ENCODE peak calls at places on chromosomes 5 and 9, in seven cellular contexts. Y, O, E, F, C, N and G are unnamed samples.

GRCh38 chr5:54171645-54172384 is 138.6 kb downstream of the ARL15 start:
- DNase-seq in Y (peak), O (peak), E (peak), F (no peak), C (peak), N (no peak), G (no peak)

GRCh38 chr5:553874-554273 is 29.6 kb upstream of the SLC9A3 start:
- DNase-seq in Y (no peak), O (peak), E (no peak), F (peak), C (no peak), N (no peak), G (no peak)

GRCh38 chr5:28766565-28767158 is 1728.3 kb upstream of the CDH9 start:
- DNase-seq in Y (no peak), O (no peak), E (peak), F (peak), C (no peak), N (no peak), G (no peak)

GRCh38 chr5:64497390-64497789 is 8.4 kb upstream of the RGS7BP start:
- DNase-seq in Y (no peak), O (no peak), E (no peak), F (no peak), C (no peak), N (no peak), G (no peak)

GRCh38 chr9:134545213-134546211 is 96.1 kb upstream of the COL5A1 start:
- DNase-seq in Y (peak), O (no peak), E (no peak), F (no peak), C (no peak), N (no peak), G (no peak)

GRCh38 chr5:140882591-140882899 is 621 bp downstream of the PCDHA13 start:
- DNase-seq in Y (no peak), O (no peak), E (no peak), F (peak), C (no peak), N (no peak), G (no peak)

GRCh38 chr5:158812381-158812780 is 287.3 kb downstream of the EBF1 start:
- DNase-seq in Y (peak), O (peak), E (no peak), F (no peak), C (no peak), N (peak), G (peak)

GRCh38 chr5:90473321-90474234 is 993 bp downstream of the MBLAC2 start:
- DNase-seq in Y (peak), O (peak), E (no peak), F (peak), C (peak), N (no peak), G (no peak)

GRCh38 chr9:92607088-92607487 is 62.8 kb downstream of the IPPK start:
- DNase-seq in Y (no peak), O (no peak), E (peak), F (no peak), C (no peak), N (peak), G (no peak)

GRCh38 chr5:72378636-72379289 is 58.6 kb downstream of the PTCD2 start:
- DNase-seq in Y (no peak), O (no peak), E (peak), F (no peak), C (no peak), N (no peak), G (no peak)

GRCh38 chr9:117763314-117763713 is 59.1 kb downstream of the TLR4 start:
- DNase-seq in Y (no peak), O (no peak), E (no peak), F (no peak), C (no peak), N (no peak), G (no peak)

GRCh38 chr9:21555911-21556310 is 73.8 kb upstream of the IFNE start:
- DNase-seq in Y (no peak), O (no peak), E (no peak), F (no peak), C (no peak), N (no peak), G (no peak)

GRCh38 chr9:18979367-18979766 is 53.6 kb downstream of the SAXO1 start:
- DNase-seq in Y (no peak), O (no peak), E (no peak), F (no peak), C (no peak), N (no peak), G (no peak)

GRCh38 chr9:93600504-93600903 is 24.1 kb downstream of the PHF2 start:
- DNase-seq in Y (no peak), O (peak), E (no peak), F (no peak), C (no peak), N (no peak), G (no peak)

GRCh38 chr9:106859957-106860715 is 2.8 kb upstream of the ZNF462 start:
- DNase-seq in Y (no peak), O (peak), E (no peak), F (no peak), C (peak), N (peak), G (no peak)

GRCh38 chr5:8700691-8701090 is 831.7 kb downstream of the MTRR start:
- DNase-seq in Y (no peak), O (no peak), E (no peak), F (no peak), C (no peak), N (no peak), G (no peak)

DNA sequence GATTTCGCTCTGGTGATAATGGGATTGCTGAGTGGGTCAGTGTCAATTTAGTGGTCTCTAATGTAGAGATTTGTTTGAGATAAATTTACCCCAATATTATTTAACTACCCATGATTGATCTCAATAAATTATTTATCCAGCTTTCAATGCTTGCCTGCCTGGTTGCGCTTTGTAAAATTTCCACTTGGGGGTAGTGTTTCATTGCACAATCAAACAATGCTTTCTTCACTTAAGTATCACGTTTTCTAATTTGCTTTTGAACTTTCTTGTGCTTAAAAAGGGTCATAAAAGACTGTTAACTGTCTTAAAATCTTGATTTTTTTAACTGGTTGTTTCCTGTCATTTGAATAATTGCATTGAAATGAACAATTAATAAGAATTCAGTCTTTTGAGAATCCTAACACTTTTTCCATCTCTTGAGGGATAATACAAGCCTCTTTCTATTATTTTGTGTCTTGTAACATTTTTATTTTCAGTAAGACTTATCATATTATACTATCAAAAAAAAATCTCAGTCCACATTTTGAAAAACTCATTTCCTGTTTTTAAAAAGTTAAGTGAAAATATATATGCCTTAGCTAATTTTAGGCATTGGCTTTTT is 18.7 kb downstream of the HSD17B4 start:
- DNase-seq in Y (no peak), O (no peak), E (peak), F (peak), C (no peak), N (no peak), G (no peak)
- TF ChIP-seq CTCF in Y (peak), O (peak), E (peak), F (peak), C (peak), N (peak), G (peak)

DNA sequence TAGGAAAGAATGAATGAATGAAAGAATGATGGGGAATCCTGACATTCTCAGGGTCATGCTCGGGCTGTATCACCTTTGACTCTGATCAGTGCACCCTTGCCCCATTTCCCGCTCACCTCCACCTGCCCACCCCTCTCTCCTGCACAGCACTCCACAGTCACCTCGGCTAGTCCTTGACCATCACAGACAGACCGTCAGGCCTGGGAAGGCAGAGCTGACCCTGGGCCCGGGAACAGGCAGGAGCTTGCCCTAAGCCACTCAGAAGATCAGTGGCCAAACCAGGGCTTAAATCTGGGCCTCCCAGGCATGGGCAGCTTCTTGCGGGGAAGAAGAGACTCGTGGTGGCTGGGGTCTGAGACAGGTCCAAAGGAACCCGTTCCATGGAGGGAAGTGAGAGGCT is 3.6 kb downstream of the ST6GALNAC6 start:
- DNase-seq in Y (no peak), O (no peak), E (no peak), F (no peak), C (no peak), N (no peak), G (no peak)
- H3K4me3 ChIP-seq in Y (no peak), O (no peak), E (no peak), F (no peak), C (no peak), N (no peak), G (no peak)

DNA sequence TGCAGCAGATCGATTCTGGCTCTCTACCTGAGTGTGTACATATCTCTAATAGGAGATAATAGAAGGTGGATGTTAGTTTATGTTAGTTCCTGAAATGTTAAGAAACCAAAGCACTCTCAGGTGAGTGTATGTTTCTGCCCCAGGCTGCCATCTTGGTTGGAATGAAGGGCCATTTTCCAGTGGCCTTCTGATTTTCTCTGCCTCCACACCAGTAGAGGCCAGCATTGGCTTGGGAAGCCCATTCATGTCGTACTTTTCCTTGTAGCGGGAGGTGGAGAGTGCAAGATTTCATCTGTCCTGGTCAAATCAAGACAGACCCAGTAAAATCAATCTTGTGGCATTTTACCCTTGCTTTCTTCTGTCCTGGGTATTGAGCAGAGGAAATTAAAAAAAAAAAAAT is 91.0 kb downstream of the GAS1 start:
- DNase-seq in Y (no peak), O (no peak), E (no peak), F (no peak), C (no peak), N (no peak), G (no peak)
- TF ChIP-seq CTCF in Y (no peak), O (no peak), E (no peak), F (no peak), C (no peak), N (no peak), G (no peak)

GRCh38 chr5:73797142-73797530 is 171.1 kb downstream of the ARHGEF28 start:
- DNase-seq in Y (no peak), O (no peak), E (no peak), F (no peak), C (no peak), N (no peak), G (no peak)

GRCh38 chr5:73792687-73793320 is 166.8 kb downstream of the ARHGEF28 start:
- DNase-seq in Y (peak), O (peak), E (peak), F (no peak), C (peak), N (peak), G (peak)

GRCh38 chr5:73793911-73794310 is 167.9 kb downstream of the ARHGEF28 start:
- DNase-seq in Y (no peak), O (no peak), E (no peak), F (no peak), C (no peak), N (no peak), G (no peak)

GRCh38 chr5:73799401-73799972 is 173.5 kb downstream of the ARHGEF28 start:
- DNase-seq in Y (no peak), O (no peak), E (no peak), F (no peak), C (no peak), N (no peak), G (no peak)

DNA sequence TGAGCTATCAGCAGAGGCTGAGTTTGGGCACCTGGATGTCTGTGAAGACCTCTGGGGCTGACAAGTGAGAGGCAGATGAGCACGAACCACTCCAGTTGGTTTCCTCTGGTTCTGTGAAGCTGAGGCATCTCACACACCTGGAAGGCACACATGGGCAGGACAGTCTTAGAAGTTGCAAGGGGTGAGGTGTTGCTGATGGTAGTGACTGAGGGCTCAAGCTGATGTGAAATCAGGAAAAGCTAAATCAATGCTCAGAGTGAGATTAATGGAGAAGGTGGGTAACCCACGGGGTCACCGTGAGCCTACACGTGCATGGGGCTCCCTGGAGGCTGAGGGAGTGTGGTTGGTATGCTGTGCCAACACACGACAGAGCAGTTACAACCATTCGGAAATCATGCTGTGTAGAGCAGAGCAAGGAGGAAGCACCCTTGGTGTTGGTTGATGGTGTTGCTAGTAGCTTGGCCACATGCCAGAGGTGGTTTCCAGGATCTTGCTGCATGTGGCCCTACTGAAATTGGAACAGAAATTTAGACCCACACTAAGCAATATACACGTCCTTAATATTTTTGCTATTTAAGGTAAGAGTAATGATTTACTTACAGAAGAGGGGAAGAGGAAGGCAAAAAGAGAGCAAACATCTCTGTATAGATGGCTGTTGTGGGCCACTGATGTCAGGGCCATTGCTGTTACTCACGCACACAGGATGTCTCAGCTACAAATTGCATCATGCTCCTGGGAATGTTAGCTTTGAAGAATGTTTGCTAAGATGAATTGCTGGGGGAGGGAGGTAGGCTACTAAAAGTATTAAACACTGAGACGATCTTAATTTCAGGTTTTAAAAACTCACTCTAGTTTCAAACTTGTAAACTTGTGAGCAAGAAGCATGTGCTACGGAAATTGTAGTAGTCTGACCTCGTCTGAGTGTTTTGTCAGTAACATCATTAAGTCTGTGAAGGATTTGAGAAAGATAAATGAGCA is 170.5 kb downstream of the ARHGEF28 start:
- DNase-seq in Y (peak), O (no peak), E (peak), F (no peak), C (peak), N (peak), G (peak)
- H3K4me3 ChIP-seq in Y (no peak), O (no peak), E (no peak), F (no peak), C (no peak), N (no peak), G (no peak)

GRCh38 chr5:10689391-10690081 is 71.5 kb downstream of the DAP start:
- DNase-seq in Y (no peak), O (no peak), E (no peak), F (no peak), C (no peak), N (no peak), G (no peak)
- TF ChIP-seq CTCF in Y (no peak), O (no peak), E (peak), F (peak), C (no peak), N (no peak), G (peak)

GRCh38 chr5:143406408-143406807 is 2.9 kb upstream of the NR3C1 start:
- DNase-seq in Y (no peak), O (no peak), E (no peak), F (no peak), C (no peak), N (no peak), G (no peak)
- H3K4me3 ChIP-seq in Y (no peak), O (no peak), E (no peak), F (no peak), C (no peak), N (no peak), G (peak)

GRCh38 chr5:62042007-62042406 is 264.0 kb upstream of the KIF2A start:
- DNase-seq in Y (no peak), O (no peak), E (no peak), F (no peak), C (no peak), N (no peak), G (no peak)
- TF ChIP-seq CTCF in Y (no peak), O (no peak), E (no peak), F (no peak), C (no peak), N (no peak), G (no peak)

DNA sequence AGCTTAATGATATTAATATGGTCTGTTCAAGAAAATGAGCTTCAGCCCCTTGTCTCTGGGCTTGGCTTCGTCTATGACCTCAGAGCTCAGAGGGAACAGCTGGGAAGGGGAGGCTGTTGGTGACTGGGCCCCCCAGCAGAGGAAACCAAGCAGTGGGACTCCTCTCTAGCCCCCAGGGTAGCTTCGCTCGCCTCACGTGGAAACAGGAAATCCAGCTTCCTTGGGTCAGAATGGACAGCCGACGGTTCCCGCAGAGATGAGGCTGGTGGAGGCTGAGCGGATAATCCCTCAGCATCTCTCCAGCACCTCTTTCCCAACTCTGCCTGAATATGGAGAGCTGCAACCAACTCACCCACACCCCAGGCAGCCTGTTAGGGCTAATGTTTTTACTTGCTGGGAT is 37.2 kb upstream of the ICE1 start:
- DNase-seq in Y (no peak), O (no peak), E (no peak), F (no peak), C (no peak), N (no peak), G (no peak)
- H3K4me3 ChIP-seq in Y (no peak), O (no peak), E (no peak), F (no peak), C (no peak), N (no peak), G (no peak)